ENCODE peak calls at places on chromosomes 2 and 18, in seven cellular contexts. One of them, this sample, is unnamed.

GRCh38 chr2:27832396-27832795 is 57.8 kb downstream of the RBKS start:
- DNase-seq in BE2C: no peak
- DNase-seq in Daoy: peak
- DNase-seq in Calu3: no peak
- DNase-seq in nucleus accumbens: no peak
- DNase-seq in stimulated activated naive CD8-positive, alpha-beta T cell treated with anti-CD3 and anti-CD28 coated beads, Interleukin-15, amount 100 ng/mL, for 72 hours: no peak
- DNase-seq in activated T-helper 1 cell treated with Interleukin-2 at 50 U/mL for 16 hours: no peak
- DNase-seq in this sample: peak

GRCh38 chr2:236284208-236284607 is 20.0 kb upstream of the ASB18 start:
- DNase-seq in nucleus accumbens: no peak
- DNase-seq in Daoy: no peak
- DNase-seq in BE2C: no peak
- DNase-seq in stimulated activated naive CD8-positive, alpha-beta T cell treated with anti-CD3 and anti-CD28 coated beads, Interleukin-15, amount 100 ng/mL, for 72 hours: no peak
- DNase-seq in activated T-helper 1 cell treated with Interleukin-2 at 50 U/mL for 16 hours: no peak
- DNase-seq in Calu3: no peak
- DNase-seq in this sample: no peak

GRCh38 chr2:69641887-69642708 is 1.4 kb downstream of the AAK1 start:
- DNase-seq in stimulated activated naive CD8-positive, alpha-beta T cell treated with anti-CD3 and anti-CD28 coated beads, Interleukin-15, amount 100 ng/mL, for 72 hours: no peak
- DNase-seq in Daoy: no peak
- DNase-seq in BE2C: no peak
- DNase-seq in Calu3: no peak
- DNase-seq in nucleus accumbens: no peak
- DNase-seq in activated T-helper 1 cell treated with Interleukin-2 at 50 U/mL for 16 hours: no peak
- DNase-seq in this sample: no peak

GRCh38 chr2:99939135-99939534 is 203.3 kb downstream of the AFF3 start:
- DNase-seq in Calu3: no peak
- DNase-seq in activated T-helper 1 cell treated with Interleukin-2 at 50 U/mL for 16 hours: no peak
- DNase-seq in stimulated activated naive CD8-positive, alpha-beta T cell treated with anti-CD3 and anti-CD28 coated beads, Interleukin-15, amount 100 ng/mL, for 72 hours: no peak
- DNase-seq in Daoy: no peak
- DNase-seq in BE2C: no peak
- DNase-seq in nucleus accumbens: no peak
- DNase-seq in this sample: no peak

GRCh38 chr2:23373666-23374065 is 11.3 kb upstream of the KLHL29 start:
- DNase-seq in BE2C: no peak
- DNase-seq in Daoy: no peak
- DNase-seq in nucleus accumbens: no peak
- DNase-seq in stimulated activated naive CD8-positive, alpha-beta T cell treated with anti-CD3 and anti-CD28 coated beads, Interleukin-15, amount 100 ng/mL, for 72 hours: no peak
- DNase-seq in Calu3: no peak
- DNase-seq in activated T-helper 1 cell treated with Interleukin-2 at 50 U/mL for 16 hours: no peak
- DNase-seq in this sample: no peak

GRCh38 chr18:11246466-11246865 is 97.1 kb upstream of the PIEZO2 start:
- DNase-seq in BE2C: no peak
- DNase-seq in activated T-helper 1 cell treated with Interleukin-2 at 50 U/mL for 16 hours: no peak
- DNase-seq in stimulated activated naive CD8-positive, alpha-beta T cell treated with anti-CD3 and anti-CD28 coated beads, Interleukin-15, amount 100 ng/mL, for 72 hours: no peak
- DNase-seq in Calu3: no peak
- DNase-seq in nucleus accumbens: no peak
- DNase-seq in Daoy: peak
- DNase-seq in this sample: no peak

GRCh38 chr2:158724803-158725271 is 70.3 kb upstream of the DAPL1 start:
- DNase-seq in Calu3: peak
- DNase-seq in nucleus accumbens: no peak
- DNase-seq in BE2C: no peak
- DNase-seq in Daoy: peak
- DNase-seq in stimulated activated naive CD8-positive, alpha-beta T cell treated with anti-CD3 and anti-CD28 coated beads, Interleukin-15, amount 100 ng/mL, for 72 hours: no peak
- DNase-seq in activated T-helper 1 cell treated with Interleukin-2 at 50 U/mL for 16 hours: no peak
- DNase-seq in this sample: peak

GRCh38 chr18:48888681-48889080 is 62.1 kb downstream of the SMAD7 start:
- DNase-seq in activated T-helper 1 cell treated with Interleukin-2 at 50 U/mL for 16 hours: no peak
- DNase-seq in stimulated activated naive CD8-positive, alpha-beta T cell treated with anti-CD3 and anti-CD28 coated beads, Interleukin-15, amount 100 ng/mL, for 72 hours: no peak
- DNase-seq in Daoy: no peak
- DNase-seq in Calu3: no peak
- DNase-seq in BE2C: no peak
- DNase-seq in nucleus accumbens: no peak
- DNase-seq in this sample: no peak

GRCh38 chr2:179751184-179751809 is 110.1 kb downstream of the ZNF385B start:
- DNase-seq in nucleus accumbens: no peak
- DNase-seq in Daoy: no peak
- DNase-seq in BE2C: no peak
- DNase-seq in Calu3: no peak
- DNase-seq in stimulated activated naive CD8-positive, alpha-beta T cell treated with anti-CD3 and anti-CD28 coated beads, Interleukin-15, amount 100 ng/mL, for 72 hours: no peak
- DNase-seq in activated T-helper 1 cell treated with Interleukin-2 at 50 U/mL for 16 hours: no peak
- DNase-seq in this sample: peak

GRCh38 chr2:217988014-217988839 is 14.6 kb downstream of the TNS1 start:
- DNase-seq in stimulated activated naive CD8-positive, alpha-beta T cell treated with anti-CD3 and anti-CD28 coated beads, Interleukin-15, amount 100 ng/mL, for 72 hours: peak
- DNase-seq in activated T-helper 1 cell treated with Interleukin-2 at 50 U/mL for 16 hours: peak
- DNase-seq in nucleus accumbens: peak
- DNase-seq in Daoy: peak
- DNase-seq in BE2C: peak
- DNase-seq in Calu3: peak
- DNase-seq in this sample: peak

GRCh38 chr2:173749315-173749714 is 215.9 kb downstream of the SP3 start:
- DNase-seq in stimulated activated naive CD8-positive, alpha-beta T cell treated with anti-CD3 and anti-CD28 coated beads, Interleukin-15, amount 100 ng/mL, for 72 hours: no peak
- DNase-seq in Calu3: no peak
- DNase-seq in activated T-helper 1 cell treated with Interleukin-2 at 50 U/mL for 16 hours: no peak
- DNase-seq in BE2C: no peak
- DNase-seq in Daoy: peak
- DNase-seq in nucleus accumbens: no peak
- DNase-seq in this sample: peak